ENCODE peak calls at places on chromosomes 6 and 20, in six cellular contexts. One of them, this sample, is unnamed.

GRCh38 chr6:22521035-22521434 is 48.3 kb upstream of the HDGFL1 start:
- DNase-seq in cardiac fibroblast: no peak
- DNase-seq in OCI-LY7: no peak
- DNase-seq in AG04450: no peak
- DNase-seq in HFF-Myc: no peak
- DNase-seq in AG09309: no peak
- DNase-seq in this sample: no peak

GRCh38 chr20:48604426-48604825 is 223.4 kb downstream of the PREX1 start:
- DNase-seq in cardiac fibroblast: no peak
- DNase-seq in OCI-LY7: no peak
- DNase-seq in AG04450: no peak
- DNase-seq in HFF-Myc: no peak
- DNase-seq in AG09309: no peak
- DNase-seq in this sample: no peak

GRCh38 chr20:62921119-62921687 is 5.1 kb downstream of the DIDO1 start:
- DNase-seq in cardiac fibroblast: peak
- DNase-seq in OCI-LY7: peak
- DNase-seq in AG04450: no peak
- DNase-seq in HFF-Myc: no peak
- DNase-seq in AG09309: no peak
- DNase-seq in this sample: peak

GRCh38 chr20:52083627-52084232 is 107.8 kb downstream of the ZFP64 start:
- DNase-seq in cardiac fibroblast: peak
- DNase-seq in OCI-LY7: peak
- DNase-seq in AG04450: peak
- DNase-seq in HFF-Myc: peak
- DNase-seq in AG09309: peak
- DNase-seq in this sample: peak

GRCh38 chr6:42099340-42100028 is 42.9 kb downstream of the C6orf132 start:
- DNase-seq in cardiac fibroblast: peak
- DNase-seq in OCI-LY7: no peak
- DNase-seq in AG04450: no peak
- DNase-seq in HFF-Myc: no peak
- DNase-seq in AG09309: no peak
- DNase-seq in this sample: no peak

GRCh38 chr6:92180090-92180489 is 1239.3 kb downstream of the EPHA7 start:
- DNase-seq in cardiac fibroblast: no peak
- DNase-seq in OCI-LY7: no peak
- DNase-seq in AG04450: no peak
- DNase-seq in HFF-Myc: no peak
- DNase-seq in AG09309: no peak
- DNase-seq in this sample: no peak

GRCh38 chr6:157443066-157443800 is 62.2 kb downstream of the ZDHHC14 start:
- DNase-seq in cardiac fibroblast: peak
- DNase-seq in OCI-LY7: no peak
- DNase-seq in AG04450: peak
- DNase-seq in HFF-Myc: peak
- DNase-seq in AG09309: peak
- DNase-seq in this sample: peak

GRCh38 chr6:70280462-70280861 is 22.4 kb downstream of the COL9A1 start:
- DNase-seq in cardiac fibroblast: no peak
- DNase-seq in OCI-LY7: no peak
- DNase-seq in AG04450: no peak
- DNase-seq in HFF-Myc: no peak
- DNase-seq in AG09309: no peak
- DNase-seq in this sample: no peak

GRCh38 chr6:83758533-83758932 is 49.6 kb upstream of the SNAP91 start:
- DNase-seq in cardiac fibroblast: no peak
- DNase-seq in OCI-LY7: no peak
- DNase-seq in AG04450: no peak
- DNase-seq in HFF-Myc: no peak
- DNase-seq in AG09309: no peak
- DNase-seq in this sample: no peak

GRCh38 chr6:91704531-91704930 is 1117.7 kb upstream of the MAP3K7 start:
- DNase-seq in cardiac fibroblast: peak
- DNase-seq in OCI-LY7: no peak
- DNase-seq in AG04450: no peak
- DNase-seq in HFF-Myc: no peak
- DNase-seq in AG09309: no peak
- DNase-seq in this sample: no peak

GRCh38 chr20:61447950-61448349 is 195.9 kb downstream of the CDH4 start:
- DNase-seq in cardiac fibroblast: no peak
- DNase-seq in OCI-LY7: no peak
- DNase-seq in AG04450: no peak
- DNase-seq in HFF-Myc: no peak
- DNase-seq in AG09309: no peak
- DNase-seq in this sample: no peak

GRCh38 chr6:35247642-35248231 is 11.8 kb upstream of the ZNF76 start:
- DNase-seq in cardiac fibroblast: no peak
- DNase-seq in OCI-LY7: no peak
- DNase-seq in AG04450: no peak
- DNase-seq in HFF-Myc: no peak
- DNase-seq in AG09309: no peak
- DNase-seq in this sample: peak

DNA sequence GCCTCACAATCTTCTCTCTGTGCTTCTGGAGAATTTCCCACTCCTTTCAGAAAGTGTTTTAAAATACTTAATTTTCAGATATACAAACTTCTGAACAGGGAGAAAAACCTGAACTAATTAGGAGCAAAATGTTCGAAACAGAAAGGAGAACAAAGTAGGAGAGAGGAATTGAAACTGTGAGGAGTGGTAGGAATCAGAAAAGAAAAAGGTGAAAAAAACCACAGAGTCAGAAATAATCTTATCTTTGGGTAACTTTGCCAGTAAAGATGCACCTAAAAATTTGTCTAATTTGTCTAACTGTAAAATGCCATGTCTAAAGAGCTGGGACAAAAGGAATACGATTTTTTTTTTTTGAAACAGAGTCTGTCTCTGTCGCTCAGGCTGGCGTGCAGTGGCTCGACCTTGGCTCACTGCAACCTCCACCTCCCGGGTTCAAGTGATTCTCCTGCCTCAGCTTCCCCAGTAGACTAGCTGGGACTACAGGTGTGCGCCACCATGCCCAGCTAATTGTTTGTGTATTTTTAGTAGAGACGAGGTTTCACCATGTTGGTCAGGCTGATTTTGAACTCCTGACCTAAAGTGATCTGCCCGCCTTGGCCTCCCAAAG is 4.7 kb upstream of the RIPOR2 start:
- DNase-seq in cardiac fibroblast: no peak
- DNase-seq in OCI-LY7: no peak
- DNase-seq in AG04450: no peak
- DNase-seq in HFF-Myc: no peak
- DNase-seq in AG09309: no peak
- DNase-seq in this sample: peak
- H3K4me3 ChIP-seq in cardiac fibroblast: no peak
- H3K4me3 ChIP-seq in OCI-LY7: peak
- H3K4me3 ChIP-seq in AG04450: no peak
- H3K4me3 ChIP-seq in HFF-Myc: no peak
- H3K4me3 ChIP-seq in AG09309: no peak
- H3K4me3 ChIP-seq in this sample: peak

GRCh38 chr20:22574545-22575086 is 9.8 kb downstream of the FOXA2 start:
- DNase-seq in cardiac fibroblast: no peak
- DNase-seq in OCI-LY7: no peak
- DNase-seq in AG04450: no peak
- DNase-seq in HFF-Myc: no peak
- DNase-seq in AG09309: no peak
- DNase-seq in this sample: no peak
- TF ChIP-seq CTCF in cardiac fibroblast: no peak
- TF ChIP-seq CTCF in OCI-LY7: no peak
- TF ChIP-seq CTCF in AG04450: no peak
- TF ChIP-seq CTCF in HFF-Myc: no peak
- TF ChIP-seq CTCF in AG09309: no peak
- TF ChIP-seq CTCF in this sample: no peak

GRCh38 chr6:17460862-17461261 is 67.5 kb downstream of the CAP2 start:
- DNase-seq in cardiac fibroblast: no peak
- DNase-seq in OCI-LY7: no peak
- DNase-seq in AG04450: no peak
- DNase-seq in HFF-Myc: no peak
- DNase-seq in AG09309: no peak
- DNase-seq in this sample: no peak
- H3K4me3 ChIP-seq in cardiac fibroblast: no peak
- H3K4me3 ChIP-seq in OCI-LY7: no peak
- H3K4me3 ChIP-seq in AG04450: no peak
- H3K4me3 ChIP-seq in HFF-Myc: no peak
- H3K4me3 ChIP-seq in AG09309: no peak
- H3K4me3 ChIP-seq in this sample: no peak

GRCh38 chr6:132817554-132818403 is 3.4 kb downstream of the RPS12 start:
- DNase-seq in cardiac fibroblast: no peak
- DNase-seq in OCI-LY7: no peak
- DNase-seq in AG04450: no peak
- DNase-seq in HFF-Myc: no peak
- DNase-seq in AG09309: no peak
- DNase-seq in this sample: peak

GRCh38 chr6:132819405-132820145 is 5.2 kb downstream of the RPS12 start:
- DNase-seq in cardiac fibroblast: no peak
- DNase-seq in OCI-LY7: peak
- DNase-seq in AG04450: no peak
- DNase-seq in HFF-Myc: no peak
- DNase-seq in AG09309: no peak
- DNase-seq in this sample: peak

GRCh38 chr6:132814716-132815570 is 574 bp downstream of the RPS12 start:
- DNase-seq in cardiac fibroblast: peak
- DNase-seq in OCI-LY7: peak
- DNase-seq in AG04450: no peak
- DNase-seq in HFF-Myc: no peak
- DNase-seq in AG09309: no peak
- DNase-seq in this sample: peak

GRCh38 chr6:132818404-132819359 is 4.3 kb downstream of the RPS12 start:
- DNase-seq in cardiac fibroblast: peak
- DNase-seq in OCI-LY7: peak
- DNase-seq in AG04450: no peak
- DNase-seq in HFF-Myc: no peak
- DNase-seq in AG09309: no peak
- DNase-seq in this sample: peak

GRCh38 chr6:132816665-132817064 is 2.3 kb downstream of the RPS12 start:
- DNase-seq in cardiac fibroblast: no peak
- DNase-seq in OCI-LY7: peak
- DNase-seq in AG04450: no peak
- DNase-seq in HFF-Myc: no peak
- DNase-seq in AG09309: no peak
- DNase-seq in this sample: peak
- TF ChIP-seq CTCF in cardiac fibroblast: no peak
- TF ChIP-seq CTCF in OCI-LY7: peak
- TF ChIP-seq CTCF in AG04450: no peak
- TF ChIP-seq CTCF in HFF-Myc: no peak
- TF ChIP-seq CTCF in AG09309: no peak
- TF ChIP-seq CTCF in this sample: peak

GRCh38 chr20:15759546-15760216 is 813.6 kb downstream of the KIF16B start:
- DNase-seq in cardiac fibroblast: no peak
- DNase-seq in OCI-LY7: no peak
- DNase-seq in AG04450: no peak
- DNase-seq in HFF-Myc: peak
- DNase-seq in AG09309: peak
- DNase-seq in this sample: no peak
- H3K4me3 ChIP-seq in cardiac fibroblast: no peak
- H3K4me3 ChIP-seq in OCI-LY7: no peak
- H3K4me3 ChIP-seq in AG04450: no peak
- H3K4me3 ChIP-seq in HFF-Myc: no peak
- H3K4me3 ChIP-seq in AG09309: no peak
- H3K4me3 ChIP-seq in this sample: no peak

DNA sequence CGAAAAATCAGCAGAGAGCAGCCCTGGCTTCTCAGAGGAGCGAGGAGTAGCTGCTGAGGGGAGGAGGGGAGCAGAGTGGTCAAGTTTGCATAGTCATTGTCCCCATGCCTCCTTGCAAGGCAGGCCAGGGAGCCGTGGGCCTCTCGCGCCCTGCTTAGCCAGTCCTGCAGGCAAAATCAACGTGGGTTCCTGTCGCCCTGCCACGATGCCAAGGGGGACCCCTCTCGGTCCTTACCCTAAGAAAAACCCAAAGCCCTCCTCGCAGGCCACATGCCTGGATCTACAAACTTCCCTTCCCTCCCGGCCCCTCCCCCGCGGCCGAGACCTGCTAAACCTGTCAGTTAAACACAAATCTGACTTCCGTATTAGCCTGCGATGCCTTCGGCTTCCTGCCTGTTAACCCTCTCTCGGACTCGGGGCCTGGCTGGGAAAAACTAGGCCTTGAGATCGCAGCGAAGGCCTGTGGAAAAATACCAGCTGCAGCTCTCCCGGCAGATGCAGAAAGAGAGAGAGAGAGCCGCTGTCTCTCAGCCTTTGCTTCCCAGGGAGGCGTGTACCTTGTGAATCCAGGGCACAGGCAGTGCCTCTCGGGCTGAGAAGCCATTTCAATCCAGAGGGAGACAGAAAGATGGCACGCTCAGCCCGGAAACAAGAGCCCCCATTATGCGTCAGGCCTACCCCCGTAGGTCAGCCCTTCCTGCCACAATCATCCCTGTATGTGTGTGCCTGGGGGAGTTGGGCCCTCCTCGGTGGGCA is 975 bp upstream of the ZMYND8 start:
- DNase-seq in cardiac fibroblast: peak
- DNase-seq in OCI-LY7: peak
- DNase-seq in AG04450: peak
- DNase-seq in HFF-Myc: peak
- DNase-seq in AG09309: peak
- DNase-seq in this sample: peak
- TF ChIP-seq CTCF in cardiac fibroblast: no peak
- TF ChIP-seq CTCF in OCI-LY7: no peak
- TF ChIP-seq CTCF in AG04450: no peak
- TF ChIP-seq CTCF in HFF-Myc: no peak
- TF ChIP-seq CTCF in AG09309: no peak
- TF ChIP-seq CTCF in this sample: no peak

DNA sequence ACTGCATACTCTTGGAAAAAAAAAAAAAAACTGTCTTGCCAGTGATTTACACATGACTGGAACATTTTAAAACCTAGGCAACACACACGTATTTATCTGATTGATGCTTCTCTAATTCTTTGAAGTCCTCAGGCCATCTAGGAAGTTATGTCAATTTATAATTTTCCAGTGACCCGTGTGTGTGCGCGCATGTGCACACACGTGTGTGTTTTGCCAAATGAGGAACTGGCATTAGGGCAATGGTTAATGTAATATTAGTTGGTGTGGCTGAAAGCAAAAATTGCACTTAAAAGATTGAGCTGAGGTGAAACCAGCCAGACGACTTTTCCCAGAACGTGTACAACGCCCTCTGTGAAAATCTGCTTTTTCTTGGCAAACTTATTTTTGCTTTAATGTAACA is 315.2 kb downstream of the TFAP2A start:
- DNase-seq in cardiac fibroblast: no peak
- DNase-seq in OCI-LY7: no peak
- DNase-seq in AG04450: no peak
- DNase-seq in HFF-Myc: no peak
- DNase-seq in AG09309: no peak
- DNase-seq in this sample: no peak
- H3K4me3 ChIP-seq in cardiac fibroblast: no peak
- H3K4me3 ChIP-seq in OCI-LY7: no peak
- H3K4me3 ChIP-seq in AG04450: no peak
- H3K4me3 ChIP-seq in HFF-Myc: no peak
- H3K4me3 ChIP-seq in AG09309: no peak
- H3K4me3 ChIP-seq in this sample: no peak